ENCODE peak calls at places on chromosomes 2 and 18, in four cellular contexts. P is heart right ventricle, T is left lung, B is transverse colon. G is an unnamed sample.

GRCh38 chr2:230932556-230933511 is 7.8 kb upstream of the GPR55 start:
- DNase-seq in P (peak; percentile 53), B (no peak), T (peak; percentile 35), G (no peak)

GRCh38 chr2:112006076-112006410 is 49.0 kb upstream of the TMEM87B start:
- DNase-seq in P (no peak), B (no peak), T (no peak), G (no peak)

GRCh38 chr2:235543126-235543750 is 49.4 kb downstream of the AGAP1 start:
- DNase-seq in T (no peak), B (peak; percentile 52), P (no peak), G (no peak)

GRCh38 chr2:17979707-17980106 is 101.2 kb downstream of the KCNS3 start:
- DNase-seq in P (no peak), B (no peak), T (no peak), G (no peak)

GRCh38 chr2:12318427-12319057 is 398.2 kb upstream of the TRIB2 start:
- DNase-seq in B (peak; percentile 46), P (no peak), T (no peak), G (no peak)

GRCh38 chr2:119857742-119858141 is 98.0 kb downstream of the PTPN4 start:
- DNase-seq in B (no peak), P (no peak), T (no peak), G (no peak)

GRCh38 chr18:39840406-39840805 is 2114.6 kb upstream of the PIK3C3 start:
- DNase-seq in B (no peak), T (no peak), P (no peak), G (no peak)

GRCh38 chr2:128438586-128438985 is 119.9 kb upstream of the HS6ST1 start:
- DNase-seq in B (no peak), T (peak; percentile 27), P (no peak), G (no peak)

GRCh38 chr2:239399404-239399999 is 1.3 kb downstream of the HDAC4 start:
- DNase-seq in P (no peak), T (no peak), B (peak; percentile 71), G (peak; percentile 50)

GRCh38 chr2:196555726-196556125 is 83.8 kb upstream of the CCDC150 start:
- DNase-seq in T (no peak), B (no peak), P (no peak), G (no peak)

GRCh38 chr2:201129044-201129505 is 13.1 kb downstream of the CFLAR start:
- DNase-seq in P (no peak), B (peak; percentile 70), T (peak; percentile 57), G (no peak)

GRCh38 chr2:119853777-119854399 is 94.2 kb downstream of the PTPN4 start:
- DNase-seq in B (no peak), P (no peak), T (no peak), G (no peak)

GRCh38 chr2:217958206-217958888 is 44.4 kb downstream of the TNS1 start:
- DNase-seq in T (no peak), P (no peak), B (no peak), G (no peak)

GRCh38 chr18:76564117-76564516 is 69.1 kb upstream of the ZNF516 start:
- DNase-seq in B (no peak), P (no peak), T (no peak), G (no peak)

DNA sequence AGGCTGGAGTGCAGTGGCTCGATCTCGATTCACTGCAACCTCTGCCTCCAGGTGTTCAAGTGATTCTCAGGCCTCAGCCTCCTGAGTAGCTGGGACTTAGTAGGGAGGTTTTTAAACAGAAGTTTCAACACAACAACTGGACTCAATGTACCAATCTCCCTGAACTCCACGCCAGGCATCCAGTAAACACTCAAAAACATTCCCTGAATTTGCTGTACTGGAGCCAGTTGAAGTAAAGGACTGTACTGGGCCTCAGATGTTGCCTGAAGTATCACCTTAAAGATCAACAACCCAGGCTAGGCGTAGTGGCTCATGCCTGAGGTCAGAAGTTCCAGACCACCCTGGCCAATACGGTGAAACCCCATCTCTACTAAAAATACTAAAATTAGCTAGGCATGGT is 22.4 kb downstream of the RAB1A start:
- DNase-seq in B (no peak), P (no peak), T (no peak), G (no peak)
- H3K4me1 ChIP-seq in B (peaks cover 22% of the 10 kb centered on the region), P (peaks cover 50% of the 10 kb centered on the region), T (peaks cover 3% of the 10 kb centered on the region), G (peaks cover 28% of the 10 kb centered on the region)

GRCh38 chr2:226892729-226893128 is 56.9 kb downstream of the RHBDD1 start:
- DNase-seq in P (no peak), B (no peak), T (no peak), G (no peak)

GRCh38 chr2:226898121-226898520 is 62.3 kb downstream of the RHBDD1 start:
- DNase-seq in B (no peak), P (no peak), T (no peak), G (no peak)

GRCh38 chr2:226894752-226895151 is 58.9 kb downstream of the RHBDD1 start:
- DNase-seq in B (no peak), P (no peak), T (no peak), G (no peak)

GRCh38 chr2:226893206-226893605 is 57.4 kb downstream of the RHBDD1 start:
- DNase-seq in B (no peak), T (no peak), P (no peak), G (no peak)

GRCh38 chr2:226895579-226895978 is 59.7 kb downstream of the RHBDD1 start:
- DNase-seq in B (no peak), P (no peak), T (no peak), G (no peak)
- H3K27me3 ChIP-seq in B (no peaks in the 10 kb centered on the region), P (no peaks in the 10 kb centered on the region), T (no peaks in the 10 kb centered on the region), G (no peaks in the 10 kb centered on the region)

GRCh38 chr2:175688241-175688640 is 313.8 kb downstream of the LNPK start:
- DNase-seq in T (no peak), B (no peak), P (no peak), G (no peak)

GRCh38 chr2:175690113-175690716 is 311.9 kb downstream of the LNPK start:
- DNase-seq in T (no peak), P (peak; percentile 47), B (peak; percentile 24), G (no peak)

GRCh38 chr2:175684466-175684865 is 317.6 kb downstream of the LNPK start:
- DNase-seq in T (no peak), B (no peak), P (no peak), G (no peak)

GRCh38 chr2:175686002-175686401 is 316.1 kb downstream of the LNPK start:
- DNase-seq in T (no peak), P (no peak), B (no peak), G (no peak)

GRCh38 chr2:175687465-175687864 is 314.6 kb downstream of the LNPK start:
- DNase-seq in P (no peak), B (no peak), T (no peak), G (no peak)
- H3K27ac ChIP-seq in P (no peak overlapping the region), B (no peak overlapping the region), T (no peak overlapping the region), G (no peak overlapping the region)

DNA sequence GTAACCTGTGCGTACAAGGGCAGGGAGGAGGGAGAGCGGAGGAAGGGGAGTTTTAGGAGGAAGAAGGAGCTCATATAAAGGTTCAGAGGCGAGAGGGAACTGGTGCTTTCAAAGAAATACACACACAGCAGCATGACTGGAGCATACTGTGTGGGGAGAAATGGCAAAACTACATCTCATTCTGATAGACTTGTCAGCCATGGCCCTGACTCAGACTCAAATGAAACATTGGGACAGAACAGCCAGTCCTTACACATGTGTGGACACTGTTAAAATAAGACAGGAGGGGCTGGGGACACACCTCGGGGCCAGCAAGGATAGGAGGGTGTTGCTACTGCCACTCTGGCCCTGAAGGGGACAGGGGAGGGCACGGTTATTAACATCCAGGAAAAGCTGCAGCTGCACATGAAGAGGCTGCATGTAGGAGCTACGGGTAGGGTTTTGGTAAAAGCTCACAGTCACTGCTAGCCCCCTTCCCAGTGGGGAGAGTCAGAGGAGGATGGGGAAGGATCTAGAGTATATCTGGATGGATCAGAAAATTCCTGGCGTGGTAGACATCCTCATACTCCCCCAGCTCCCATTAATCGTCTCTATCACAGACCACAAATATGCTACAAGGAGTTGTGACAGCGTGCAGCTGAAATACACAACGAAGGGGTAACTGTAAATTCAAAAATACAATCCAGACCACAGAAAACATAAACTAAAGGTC is 110.5 kb downstream of the GATA6 start:
- DNase-seq in P (no peak), T (no peak), B (no peak), G (no peak)
- H3K4me1 ChIP-seq in P (peaks cover 30% of the 10 kb centered on the region), T (peaks cover 9% of the 10 kb centered on the region), B (peaks cover 17% of the 10 kb centered on the region), G (peaks cover 7% of the 10 kb centered on the region)

GRCh38 chr2:164624296-164624695 is 3.0 kb upstream of the GRB14 start:
- DNase-seq in P (no peak), B (no peak), T (no peak), G (no peak)

GRCh38 chr2:164621761-164622105 is 451 bp upstream of the GRB14 start:
- DNase-seq in B (peak; percentile 8), P (no peak), T (no peak), G (no peak)

GRCh38 chr2:164620873-164621760 is at the start of gene GRB14:
- DNase-seq in B (peak; percentile 25), T (peak; percentile 65), P (peak; percentile 23), G (no peak)

GRCh38 chr2:164625378-164625971 is 4.2 kb upstream of the GRB14 start:
- DNase-seq in T (no peak), P (no peak), B (no peak), G (no peak)

DNA sequence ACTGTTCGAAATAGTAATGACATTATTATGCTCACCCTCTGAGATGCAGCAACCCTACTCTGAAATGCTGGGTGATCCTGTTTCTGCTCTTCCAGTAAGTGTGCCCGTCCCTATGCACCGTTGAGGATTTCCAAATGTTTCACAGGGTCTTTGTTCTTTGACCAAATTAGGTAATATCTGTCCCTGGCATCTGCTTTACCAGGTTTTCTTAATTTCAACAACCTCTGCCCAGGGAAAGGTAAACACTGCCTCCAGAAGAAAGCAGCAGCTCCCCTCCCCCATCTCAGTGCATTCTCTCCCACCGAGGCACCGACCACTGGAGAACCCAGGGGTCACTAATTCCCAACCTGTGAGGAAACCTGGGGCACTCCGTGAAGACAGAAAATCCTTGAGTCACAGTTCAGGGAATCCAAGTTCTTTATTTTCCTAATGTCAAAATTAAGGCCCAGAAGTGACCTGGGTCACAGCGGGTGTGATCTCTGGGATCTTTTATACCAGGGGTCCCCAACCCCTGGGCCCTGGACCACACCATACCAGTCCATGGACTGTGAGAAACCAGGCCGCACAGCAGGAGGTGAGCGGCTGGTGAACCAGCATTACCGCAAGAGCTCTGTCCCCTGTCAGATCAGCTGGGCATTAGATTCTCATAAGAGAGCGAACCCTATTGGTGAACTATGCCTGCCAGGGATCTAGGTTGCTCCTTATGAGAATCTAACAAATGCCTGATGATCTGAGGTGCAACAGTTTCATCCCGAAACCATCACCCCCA is 1.2 kb upstream of the GRB14 start:
- DNase-seq in T (no peak), B (no peak), P (no peak), G (no peak)
- H3K27me3 ChIP-seq in T (peaks cover 32% of the 10 kb centered on the region), B (peaks cover 19% of the 10 kb centered on the region), P (peaks cover 6% of the 10 kb centered on the region), G (no peaks in the 10 kb centered on the region)

GRCh38 chr2:98554116-98554861 is 54.0 kb downstream of the COA5 start:
- DNase-seq in T (no peak), B (no peak), P (no peak), G (no peak)

GRCh38 chr2:98548920-98549818 is 59.1 kb downstream of the COA5 start:
- DNase-seq in B (peak; percentile 31), P (no peak), T (no peak), G (no peak)

GRCh38 chr2:98552499-98553179 is 55.7 kb downstream of the COA5 start:
- DNase-seq in P (no peak), B (no peak), T (no peak), G (no peak)

GRCh38 chr2:98550165-98550564 is 58.1 kb downstream of the COA5 start:
- DNase-seq in T (no peak), B (no peak), P (no peak), G (no peak)

GRCh38 chr2:98551316-98551715 is 57.0 kb downstream of the COA5 start:
- DNase-seq in P (no peak), T (no peak), B (no peak), G (peak; percentile 46)
- H3K27ac ChIP-seq in P (no peak overlapping the region), T (no peak overlapping the region), B (no peak overlapping the region), G (peak overlapping the region; percentile 7)